ENCODE peak calls at places on chromosomes 11 and 22, in four cellular contexts. H is MM.1S, S is fibroblast of lung, N is aorta. L is an unnamed sample. For H3K9me3 and H3K36me3, the result is how much of the 10 kb centered on the place peaks cover.

GRCh38 chr22:30005213-30005857 is 74.9 kb upstream of the HORMAD2 start:
- DNase-seq in S (peak), H (peak), N (peak), L (peak)

GRCh38 chr11:91907225-91907624 is 317.4 kb upstream of the FAT3 start:
- DNase-seq in N (no peak), H (no peak), S (no peak), L (no peak)

GRCh38 chr11:134701564-134702165 is 289.6 kb upstream of the B3GAT1 start:
- DNase-seq in S (no peak), H (no peak), N (no peak), L (no peak)

GRCh38 chr11:65110354-65110861 is 1.3 kb upstream of the TM7SF2 start:
- DNase-seq in S (peak), H (peak), N (peak), L (peak)

GRCh38 chr22:33575041-33575440 is 345.2 kb downstream of the LARGE1 start:
- DNase-seq in H (no peak), N (no peak), S (no peak), L (no peak)

GRCh38 chr11:11265994-11266606 is 87.0 kb downstream of the CSNK2A3 start:
- DNase-seq in S (no peak), N (peak), H (peak), L (peak)

GRCh38 chr11:122743949-122744876 is 88.7 kb downstream of the UBASH3B start:
- DNase-seq in H (peak), N (peak), S (no peak), L (no peak)

GRCh38 chr11:63564785-63565350 is 1.7 kb upstream of the PLAAT2 start:
- DNase-seq in H (no peak), N (no peak), S (no peak), L (peak)

GRCh38 chr22:20953668-20954500 is 13.2 kb upstream of the AIFM3 start:
- DNase-seq in H (no peak), N (no peak), S (peak), L (no peak)

GRCh38 chr11:93089474-93090102 is 108.2 kb downstream of the SLC36A4 start:
- DNase-seq in N (peak), S (peak), H (peak), L (peak)

GRCh38 chr11:124108158-124108557 is 7.1 kb upstream of the VWA5A start:
- DNase-seq in H (peak), N (peak), S (peak), L (no peak)

DNA sequence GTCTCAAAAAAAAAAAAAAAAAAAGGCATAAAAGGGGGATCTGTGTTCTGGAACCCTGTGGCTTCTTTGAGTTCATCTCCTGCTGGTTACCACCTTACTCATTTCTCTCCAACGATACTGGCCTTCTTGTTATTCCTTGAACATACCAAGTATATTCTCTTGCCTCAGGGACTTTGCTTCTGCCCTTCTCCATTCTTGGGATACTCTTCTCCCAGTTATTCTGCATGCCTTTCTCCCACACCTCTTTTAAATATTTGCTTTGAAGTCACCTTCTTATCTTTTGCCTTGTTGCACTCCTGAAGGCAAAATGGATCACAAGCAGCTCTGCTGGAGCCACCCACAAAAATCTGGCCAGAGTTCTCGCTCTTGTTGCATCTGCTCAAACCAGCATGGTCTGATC is 76.0 kb upstream of the RRM1 start:
- DNase-seq in H (no peak), N (no peak), S (peak), L (no peak)
- H3K9me3 ChIP-seq in H (under half), N (under half), S (under half), L (under half)

GRCh38 chr11:47477323-47477722 is 28.4 kb upstream of the RAPSN start:
- DNase-seq in H (no peak), N (no peak), S (peak), L (peak)
- H3K36me3 ChIP-seq in H (under half), N (under half), S (under half), L (half or more)

DNA sequence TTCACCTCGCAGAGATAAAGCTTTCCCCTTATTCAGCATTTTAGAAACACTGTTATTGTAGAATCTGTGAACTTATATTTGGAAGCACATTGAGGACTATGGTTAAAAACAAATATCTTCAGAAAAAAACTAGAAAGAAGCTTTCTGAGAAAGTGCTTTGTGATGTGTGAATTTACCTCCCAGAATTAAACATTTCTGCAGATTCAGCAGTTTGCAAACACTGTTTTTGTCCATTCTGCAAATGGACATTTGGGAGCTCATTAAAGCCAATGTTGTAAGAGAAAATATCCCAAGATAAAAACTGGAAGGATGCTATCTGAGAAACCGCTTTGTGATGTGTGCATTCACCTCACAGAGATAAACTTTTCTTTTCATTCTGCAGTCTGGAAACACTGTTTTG is 272.7 kb downstream of the OR4A5 start:
- DNase-seq in H (no peak), S (no peak), N (no peak), L (no peak)
- H3K9me3 ChIP-seq in H (under half), S (under half), N (under half), L (under half)

GRCh38 chr11:12276831-12277475 is 100.4 kb upstream of the PARVA start:
- DNase-seq in S (no peak), H (no peak), N (no peak), L (no peak)
- H3K36me3 ChIP-seq in S (under half), H (under half), N (under half), L (under half)

GRCh38 chr22:48640890-48641771 is 1186.5 kb downstream of the BRD1 start:
- DNase-seq in N (no peak), S (no peak), H (no peak), L (no peak)
- H3K9me3 ChIP-seq in N (under half), S (under half), H (under half), L (under half)

GRCh38 chr11:5665051-5665450 is 19.8 kb downstream of the TRIM5 start:
- DNase-seq in H (no peak), S (no peak), N (no peak), L (no peak)
- H3K36me3 ChIP-seq in H (under half), S (under half), N (under half), L (under half)

GRCh38 chr22:48261048-48261621 is 1498.7 kb downstream of the TBC1D22A start:
- DNase-seq in N (no peak), S (no peak), H (no peak), L (no peak)

GRCh38 chr22:48258841-48259240 is 1496.4 kb downstream of the TBC1D22A start:
- DNase-seq in N (no peak), S (no peak), H (no peak), L (no peak)

GRCh38 chr22:48258108-48258705 is 1495.8 kb downstream of the TBC1D22A start:
- DNase-seq in H (peak), S (no peak), N (no peak), L (no peak)

GRCh38 chr22:48261706-48262105 is 1499.3 kb downstream of the TBC1D22A start:
- DNase-seq in N (no peak), H (peak), S (no peak), L (no peak)

GRCh38 chr22:48259991-48260670 is 1497.7 kb downstream of the TBC1D22A start:
- DNase-seq in S (no peak), H (peak), N (no peak), L (no peak)
- H3K9me3 ChIP-seq in S (under half), H (under half), N (under half), L (under half)

GRCh38 chr11:61792310-61793083 is at the start of the genes FEN1 and TMEM258:
- DNase-seq in N (peak), H (peak), S (peak), L (peak)
- H3K36me3 ChIP-seq in N (under half), H (under half), S (under half), L (half or more)

L was measured in MG63.